ENCODE peak calls at places on chromosomes 1 and 21, in eight cellular contexts. One of them, this sample, is unnamed.

GRCh38 chr1:176017722-176018121 is 189.4 kb downstream of the COP1 start:
- DNase-seq in astrocyte of the spinal cord: no peak
- DNase-seq in nephron progenitor cell: no peak
- DNase-seq in activated CD4-positive, alpha-beta T cell treated with anti-CD3 and anti-CD28 coated beads, Interleukin-2, amount 50 U/mL, for 1 hour: no peak
- DNase-seq in C1 segment of cervical spinal cord: no peak
- DNase-seq in HuH-7: no peak
- DNase-seq in frontal cortex: no peak
- DNase-seq in renal cortical epithelial cell: no peak
- DNase-seq in this sample: no peak

GRCh38 chr21:40587786-40588353 is 259.1 kb downstream of the DSCAM start:
- DNase-seq in C1 segment of cervical spinal cord: no peak
- DNase-seq in HuH-7: no peak
- DNase-seq in astrocyte of the spinal cord: no peak
- DNase-seq in nephron progenitor cell: no peak
- DNase-seq in frontal cortex: no peak
- DNase-seq in renal cortical epithelial cell: no peak
- DNase-seq in activated CD4-positive, alpha-beta T cell treated with anti-CD3 and anti-CD28 coated beads, Interleukin-2, amount 50 U/mL, for 1 hour: no peak
- DNase-seq in this sample: no peak

GRCh38 chr1:33137800-33138199 is 44.0 kb downstream of the TRIM62 start:
- DNase-seq in HuH-7: peak; percentile 44
- DNase-seq in renal cortical epithelial cell: no peak
- DNase-seq in activated CD4-positive, alpha-beta T cell treated with anti-CD3 and anti-CD28 coated beads, Interleukin-2, amount 50 U/mL, for 1 hour: peak; percentile 25
- DNase-seq in C1 segment of cervical spinal cord: peak; percentile 6
- DNase-seq in nephron progenitor cell: peak; percentile 79
- DNase-seq in astrocyte of the spinal cord: no peak
- DNase-seq in frontal cortex: no peak
- DNase-seq in this sample: peak; percentile 86

GRCh38 chr21:44701541-44701940 is 4.6 kb downstream of the KRTAP10-12 start:
- DNase-seq in nephron progenitor cell: no peak
- DNase-seq in frontal cortex: no peak
- DNase-seq in activated CD4-positive, alpha-beta T cell treated with anti-CD3 and anti-CD28 coated beads, Interleukin-2, amount 50 U/mL, for 1 hour: no peak
- DNase-seq in astrocyte of the spinal cord: no peak
- DNase-seq in renal cortical epithelial cell: no peak
- DNase-seq in HuH-7: no peak
- DNase-seq in C1 segment of cervical spinal cord: no peak
- DNase-seq in this sample: no peak

GRCh38 chr1:21381354-21381753 is 58.6 kb upstream of the NBPF3 start:
- DNase-seq in nephron progenitor cell: no peak
- DNase-seq in astrocyte of the spinal cord: no peak
- DNase-seq in frontal cortex: no peak
- DNase-seq in HuH-7: no peak
- DNase-seq in renal cortical epithelial cell: no peak
- DNase-seq in C1 segment of cervical spinal cord: no peak
- DNase-seq in activated CD4-positive, alpha-beta T cell treated with anti-CD3 and anti-CD28 coated beads, Interleukin-2, amount 50 U/mL, for 1 hour: no peak
- DNase-seq in this sample: no peak

GRCh38 chr1:45348609-45348965 is 8.3 kb upstream of the MUTYH start:
- DNase-seq in C1 segment of cervical spinal cord: no peak
- DNase-seq in astrocyte of the spinal cord: no peak
- DNase-seq in activated CD4-positive, alpha-beta T cell treated with anti-CD3 and anti-CD28 coated beads, Interleukin-2, amount 50 U/mL, for 1 hour: no peak
- DNase-seq in nephron progenitor cell: no peak
- DNase-seq in renal cortical epithelial cell: no peak
- DNase-seq in frontal cortex: no peak
- DNase-seq in HuH-7: no peak
- DNase-seq in this sample: no peak

GRCh38 chr1:111221633-111222286 is 5.8 kb upstream of the CHI3L2 start:
- DNase-seq in nephron progenitor cell: no peak
- DNase-seq in frontal cortex: no peak
- DNase-seq in activated CD4-positive, alpha-beta T cell treated with anti-CD3 and anti-CD28 coated beads, Interleukin-2, amount 50 U/mL, for 1 hour: no peak
- DNase-seq in HuH-7: no peak
- DNase-seq in astrocyte of the spinal cord: no peak
- DNase-seq in renal cortical epithelial cell: no peak
- DNase-seq in C1 segment of cervical spinal cord: no peak
- DNase-seq in this sample: no peak

GRCh38 chr1:234691567-234691966 is 81.6 kb upstream of the IRF2BP2 start:
- DNase-seq in activated CD4-positive, alpha-beta T cell treated with anti-CD3 and anti-CD28 coated beads, Interleukin-2, amount 50 U/mL, for 1 hour: no peak
- DNase-seq in renal cortical epithelial cell: no peak
- DNase-seq in frontal cortex: no peak
- DNase-seq in nephron progenitor cell: no peak
- DNase-seq in HuH-7: no peak
- DNase-seq in C1 segment of cervical spinal cord: no peak
- DNase-seq in astrocyte of the spinal cord: peak; percentile 15
- DNase-seq in this sample: no peak

GRCh38 chr1:56709269-56709880 is 64.3 kb downstream of the PRKAA2 start:
- DNase-seq in frontal cortex: peak; percentile 16
- DNase-seq in astrocyte of the spinal cord: peak; percentile 70
- DNase-seq in HuH-7: peak; percentile 40
- DNase-seq in nephron progenitor cell: peak; percentile 17
- DNase-seq in activated CD4-positive, alpha-beta T cell treated with anti-CD3 and anti-CD28 coated beads, Interleukin-2, amount 50 U/mL, for 1 hour: no peak
- DNase-seq in C1 segment of cervical spinal cord: peak; percentile 0
- DNase-seq in renal cortical epithelial cell: peak; percentile 69
- DNase-seq in this sample: no peak

GRCh38 chr1:31658721-31659120 is 14.0 kb upstream of the PEF1 start:
- DNase-seq in nephron progenitor cell: no peak
- DNase-seq in HuH-7: no peak
- DNase-seq in C1 segment of cervical spinal cord: no peak
- DNase-seq in frontal cortex: no peak
- DNase-seq in activated CD4-positive, alpha-beta T cell treated with anti-CD3 and anti-CD28 coated beads, Interleukin-2, amount 50 U/mL, for 1 hour: no peak
- DNase-seq in renal cortical epithelial cell: no peak
- DNase-seq in astrocyte of the spinal cord: peak; percentile 27
- DNase-seq in this sample: no peak

GRCh38 chr1:33088119-33088906 is 7.4 kb downstream of the AZIN2 start:
- DNase-seq in C1 segment of cervical spinal cord: no peak
- DNase-seq in renal cortical epithelial cell: no peak
- DNase-seq in astrocyte of the spinal cord: peak; percentile 52
- DNase-seq in nephron progenitor cell: no peak
- DNase-seq in HuH-7: no peak
- DNase-seq in frontal cortex: no peak
- DNase-seq in activated CD4-positive, alpha-beta T cell treated with anti-CD3 and anti-CD28 coated beads, Interleukin-2, amount 50 U/mL, for 1 hour: no peak
- DNase-seq in this sample: no peak

GRCh38 chr1:94871031-94871430 is 50.9 kb downstream of the SLC44A3 start:
- DNase-seq in astrocyte of the spinal cord: peak; percentile 70
- DNase-seq in frontal cortex: no peak
- DNase-seq in C1 segment of cervical spinal cord: no peak
- DNase-seq in HuH-7: no peak
- DNase-seq in activated CD4-positive, alpha-beta T cell treated with anti-CD3 and anti-CD28 coated beads, Interleukin-2, amount 50 U/mL, for 1 hour: no peak
- DNase-seq in renal cortical epithelial cell: peak; percentile 53
- DNase-seq in nephron progenitor cell: no peak
- DNase-seq in this sample: no peak

GRCh38 chr1:41662656-41663437 is 178.4 kb upstream of the EDN2 start:
- DNase-seq in astrocyte of the spinal cord: peak; percentile 74
- DNase-seq in activated CD4-positive, alpha-beta T cell treated with anti-CD3 and anti-CD28 coated beads, Interleukin-2, amount 50 U/mL, for 1 hour: peak; percentile 33
- DNase-seq in HuH-7: no peak
- DNase-seq in frontal cortex: peak; percentile 67
- DNase-seq in renal cortical epithelial cell: peak; percentile 84
- DNase-seq in C1 segment of cervical spinal cord: peak; percentile 64
- DNase-seq in nephron progenitor cell: peak; percentile 70
- DNase-seq in this sample: peak; percentile 41

GRCh38 chr1:158035976-158036583 is 42.6 kb downstream of the KIRREL1 start:
- DNase-seq in astrocyte of the spinal cord: peak; percentile 65
- DNase-seq in HuH-7: no peak
- DNase-seq in nephron progenitor cell: peak; percentile 33
- DNase-seq in renal cortical epithelial cell: peak; percentile 52
- DNase-seq in frontal cortex: no peak
- DNase-seq in activated CD4-positive, alpha-beta T cell treated with anti-CD3 and anti-CD28 coated beads, Interleukin-2, amount 50 U/mL, for 1 hour: no peak
- DNase-seq in C1 segment of cervical spinal cord: no peak
- DNase-seq in this sample: no peak

GRCh38 chr1:93698351-93699112 is 16.9 kb upstream of the BCAR3 start:
- DNase-seq in HuH-7: no peak
- DNase-seq in renal cortical epithelial cell: no peak
- DNase-seq in activated CD4-positive, alpha-beta T cell treated with anti-CD3 and anti-CD28 coated beads, Interleukin-2, amount 50 U/mL, for 1 hour: no peak
- DNase-seq in nephron progenitor cell: no peak
- DNase-seq in astrocyte of the spinal cord: no peak
- DNase-seq in C1 segment of cervical spinal cord: no peak
- DNase-seq in frontal cortex: no peak
- DNase-seq in this sample: no peak

GRCh38 chr1:157359309-157360020 is 192.8 kb downstream of the FCRL5 start:
- DNase-seq in C1 segment of cervical spinal cord: no peak
- DNase-seq in HuH-7: no peak
- DNase-seq in nephron progenitor cell: no peak
- DNase-seq in renal cortical epithelial cell: no peak
- DNase-seq in astrocyte of the spinal cord: no peak
- DNase-seq in frontal cortex: no peak
- DNase-seq in activated CD4-positive, alpha-beta T cell treated with anti-CD3 and anti-CD28 coated beads, Interleukin-2, amount 50 U/mL, for 1 hour: no peak
- DNase-seq in this sample: no peak

GRCh38 chr1:171716620-171717019 is 25.2 kb downstream of the VAMP4 start:
- DNase-seq in astrocyte of the spinal cord: no peak
- DNase-seq in activated CD4-positive, alpha-beta T cell treated with anti-CD3 and anti-CD28 coated beads, Interleukin-2, amount 50 U/mL, for 1 hour: no peak
- DNase-seq in HuH-7: no peak
- DNase-seq in frontal cortex: no peak
- DNase-seq in nephron progenitor cell: no peak
- DNase-seq in renal cortical epithelial cell: peak; percentile 57
- DNase-seq in C1 segment of cervical spinal cord: no peak
- DNase-seq in this sample: no peak

GRCh38 chr1:28860332-28861073 is 48.5 kb downstream of the OPRD1 start:
- DNase-seq in renal cortical epithelial cell: peak; percentile 98
- DNase-seq in activated CD4-positive, alpha-beta T cell treated with anti-CD3 and anti-CD28 coated beads, Interleukin-2, amount 50 U/mL, for 1 hour: no peak
- DNase-seq in frontal cortex: no peak
- DNase-seq in HuH-7: peak; percentile 42
- DNase-seq in C1 segment of cervical spinal cord: no peak
- DNase-seq in astrocyte of the spinal cord: no peak
- DNase-seq in nephron progenitor cell: peak; percentile 53
- DNase-seq in this sample: no peak

GRCh38 chr1:88802950-88803349 is 88.4 kb downstream of the GTF2B start:
- DNase-seq in activated CD4-positive, alpha-beta T cell treated with anti-CD3 and anti-CD28 coated beads, Interleukin-2, amount 50 U/mL, for 1 hour: no peak
- DNase-seq in astrocyte of the spinal cord: peak; percentile 60
- DNase-seq in frontal cortex: no peak
- DNase-seq in nephron progenitor cell: no peak
- DNase-seq in renal cortical epithelial cell: peak; percentile 51
- DNase-seq in C1 segment of cervical spinal cord: no peak
- DNase-seq in HuH-7: no peak
- DNase-seq in this sample: no peak

GRCh38 chr21:37452222-37452621 is 85.6 kb downstream of the DYRK1A start:
- DNase-seq in HuH-7: no peak
- DNase-seq in renal cortical epithelial cell: peak; percentile 93
- DNase-seq in astrocyte of the spinal cord: peak; percentile 92
- DNase-seq in activated CD4-positive, alpha-beta T cell treated with anti-CD3 and anti-CD28 coated beads, Interleukin-2, amount 50 U/mL, for 1 hour: no peak
- DNase-seq in C1 segment of cervical spinal cord: no peak
- DNase-seq in nephron progenitor cell: no peak
- DNase-seq in frontal cortex: peak; percentile 28
- DNase-seq in this sample: no peak

GRCh38 chr1:157189096-157189495 is 50.9 kb upstream of the ETV3 start:
- DNase-seq in activated CD4-positive, alpha-beta T cell treated with anti-CD3 and anti-CD28 coated beads, Interleukin-2, amount 50 U/mL, for 1 hour: no peak
- DNase-seq in C1 segment of cervical spinal cord: no peak
- DNase-seq in HuH-7: no peak
- DNase-seq in nephron progenitor cell: no peak
- DNase-seq in renal cortical epithelial cell: no peak
- DNase-seq in frontal cortex: no peak
- DNase-seq in astrocyte of the spinal cord: no peak
- DNase-seq in this sample: no peak

This sample was measured in WTC11.